ENCODE peak calls at places on chromosomes 1 and 21, in ten cellular contexts. H is NCI-H82; F is immature natural killer cell; K is fibroblast of the conjunctiva; J is kidney tubule cell; V is hippocampal formation; D is LoVo; C is stimulated activated CD4-positive, alpha-beta T cell treated with anti-CD3 and anti-CD28 coated beads, Interleukin-4, amount 100 ng/mL, for 1 hour; O is activated T-cell treated with anti-CD3 and anti-CD28 coated beads, Interleukin-2, amount 50 U/mL, for 72 hours; A is neuronal stem cell. Y is an unnamed sample.

GRCh38 chr1:206912445-206913095 is 9.2 kb downstream of the FCMR start:
- DNase-seq in H (peak; percentile 90), F (peak; percentile 70), K (peak; percentile 72), J (peak; percentile 81), V (peak; percentile 50), D (peak; percentile 75), C (peak; percentile 47), O (peak; percentile 70), A (peak; percentile 71), Y (peak; percentile 59)

GRCh38 chr1:62407398-62408009 is 29.3 kb upstream of the USP1 start:
- DNase-seq in H (peak; percentile 83), F (peak; percentile 19), K (peak; percentile 44), J (peak; percentile 54), V (no peak), D (peak; percentile 58), C (no peak), O (peak; percentile 28), A (peak; percentile 67), Y (peak; percentile 44)

GRCh38 chr1:208791458-208791857 is 547.3 kb upstream of the PLXNA2 start:
- DNase-seq in H (no peak), F (no peak), K (no peak), J (peak; percentile 95), V (no peak), D (no peak), C (no peak), O (no peak), A (no peak), Y (peak; percentile 29)

GRCh38 chr1:238892612-238893011 is 493.8 kb upstream of the CHRM3 start:
- DNase-seq in H (no peak), F (no peak), K (no peak), J (peak; percentile 88), V (no peak), D (peak; percentile 66), C (no peak), O (no peak), A (no peak), Y (peak; percentile 96)

GRCh38 chr1:244057474-244058385 is 6.6 kb downstream of the ZBTB18 start:
- DNase-seq in H (peak; percentile 61), F (no peak), K (no peak), J (no peak), V (no peak), D (no peak), C (no peak), O (no peak), A (no peak), Y (no peak)

GRCh38 chr1:55519937-55520683 is 304.9 kb upstream of the USP24 start:
- DNase-seq in H (peak; percentile 60), F (no peak), K (peak; percentile 53), J (peak; percentile 63), V (no peak), D (no peak), C (no peak), O (no peak), A (no peak), Y (no peak)

GRCh38 chr1:155070721-155071556 is 7.4 kb downstream of the EFNA4 start:
- DNase-seq in H (peak; percentile 96), F (peak; percentile 81), K (no peak), J (peak; percentile 84), V (peak; percentile 45), D (peak; percentile 47), C (peak; percentile 78), O (peak; percentile 80), A (peak; percentile 79), Y (no peak)

GRCh38 chr1:234987415-234988159 is 141.1 kb downstream of the TOMM20 start:
- DNase-seq in H (peak; percentile 36), F (no peak), K (peak; percentile 48), J (peak; percentile 88), V (peak; percentile 19), D (no peak), C (no peak), O (no peak), A (peak; percentile 58), Y (peak; percentile 72)

GRCh38 chr1:7303554-7304347 is 467.3 kb upstream of the VAMP3 start:
- DNase-seq in H (no peak), F (no peak), K (no peak), J (no peak), V (no peak), D (no peak), C (no peak), O (no peak), A (no peak), Y (no peak)

GRCh38 chr21:42614811-42615342 is 38.5 kb upstream of the PDE9A start:
- DNase-seq in H (peak; percentile 52), F (peak; percentile 29), K (no peak), J (peak; percentile 83), V (no peak), D (peak; percentile 54), C (peak; percentile 51), O (peak; percentile 61), A (no peak), Y (peak; percentile 88)

GRCh38 chr1:147748687-147749350 is 11.6 kb downstream of the GJA5 start:
- DNase-seq in H (no peak), F (no peak), K (no peak), J (peak; percentile 47), V (no peak), D (peak; percentile 47), C (no peak), O (no peak), A (no peak), Y (peak; percentile 45)

GRCh38 chr1:109765896-109766615 is 2.3 kb upstream of the EPS8L3 start:
- DNase-seq in H (no peak), F (no peak), K (no peak), J (no peak), V (no peak), D (peak; percentile 23), C (no peak), O (no peak), A (no peak), Y (no peak)

GRCh38 chr1:21022279-21023040 is 154.2 kb downstream of the EIF4G3 start:
- DNase-seq in H (peak; percentile 54), F (peak; percentile 44), K (peak; percentile 94), J (peak; percentile 98), V (no peak), D (peak; percentile 93), C (no peak), O (peak; percentile 37), A (no peak), Y (peak; percentile 97)

GRCh38 chr1:66981679-66982078 is 56.9 kb downstream of the MIER1 start:
- DNase-seq in H (no peak), F (peak; percentile 47), K (no peak), J (peak; percentile 17), V (peak; percentile 6), D (no peak), C (peak; percentile 30), O (peak; percentile 34), A (no peak), Y (peak; percentile 24)

GRCh38 chr1:31058012-31058411 is 7.5 kb downstream of the PUM1 start:
- DNase-seq in H (no peak), F (no peak), K (no peak), J (no peak), V (no peak), D (no peak), C (no peak), O (no peak), A (no peak), Y (no peak)

GRCh38 chr1:29682918-29683314 is 446.6 kb downstream of the PTPRU start:
- DNase-seq in H (no peak), F (no peak), K (no peak), J (no peak), V (no peak), D (no peak), C (no peak), O (no peak), A (no peak), Y (no peak)